ENCODE peak calls at places on chromosomes 5 and 9, in eight cellular contexts. C is GM12865; T is suprapubic skin; P is T1000; X is AG08395; O is amniotic epithelial cell; V is NCI-H345; I is stimulated activated CD4-positive, alpha-beta T cell treated with anti-CD3 and anti-CD28 coated beads, Interleukin-4, amount 100 ng/mL, for 4 hours. M is an unnamed sample.

GRCh38 chr5:9467199-9468069 is 78.4 kb downstream of the SEMA5A start:
- DNase-seq in C (no peak), T (peak; percentile 67), P (no peak), X (no peak), O (no peak), V (peak; percentile 16), I (no peak), M (no peak)

GRCh38 chr5:178236685-178237084 is 4.1 kb upstream of the PHYKPL start:
- DNase-seq in C (no peak), T (no peak), P (no peak), X (peak; percentile 23), O (no peak), V (no peak), I (no peak), M (no peak)

GRCh38 chr5:149423287-149424268 is 44.5 kb upstream of the IL17B start:
- DNase-seq in C (no peak), T (no peak), P (no peak), X (no peak), O (peak; percentile 87), V (no peak), I (no peak), M (no peak)

GRCh38 chr5:67063791-67064190 is 132.8 kb downstream of the CD180 start:
- DNase-seq in C (no peak), T (no peak), P (no peak), X (no peak), O (peak; percentile 56), V (no peak), I (no peak), M (no peak)

GRCh38 chr5:116423091-116423490 is 151.5 kb downstream of the SEMA6A start:
- DNase-seq in C (no peak), T (no peak), P (no peak), X (no peak), O (peak; percentile 56), V (no peak), I (no peak), M (no peak)

GRCh38 chr5:121731377-121731776 is 120.3 kb upstream of the FTMT start:
- DNase-seq in C (no peak), T (no peak), P (no peak), X (no peak), O (peak; percentile 2), V (no peak), I (no peak), M (no peak)

GRCh38 chr9:14345586-14346237 is 31.8 kb upstream of the NFIB start:
- DNase-seq in C (no peak), T (no peak), P (no peak), X (no peak), O (no peak), V (no peak), I (no peak), M (no peak)

GRCh38 chr9:95315108-95315746 is 2.3 kb downstream of the FANCC start:
- DNase-seq in C (no peak), T (no peak), P (no peak), X (no peak), O (no peak), V (no peak), I (no peak), M (no peak)

GRCh38 chr5:56464935-56465756 is 232.0 kb upstream of the ANKRD55 start:
- DNase-seq in C (no peak), T (no peak), P (no peak), X (no peak), O (no peak), V (no peak), I (no peak), M (no peak)

GRCh38 chr5:121976979-121977378 is 15.2 kb downstream of the SRFBP1 start:
- DNase-seq in C (no peak), T (no peak), P (no peak), X (no peak), O (peak; percentile 81), V (no peak), I (no peak), M (no peak)

GRCh38 chr9:130780865-130781504 is 54.1 kb upstream of the ABL1 start:
- DNase-seq in C (no peak), T (peak; percentile 78), P (peak; percentile 79), X (peak; percentile 89), O (peak; percentile 98), V (no peak), I (no peak), M (no peak)

GRCh38 chr5:17340363-17340762 is 122.9 kb downstream of the BASP1 start:
- DNase-seq in C (no peak), T (no peak), P (no peak), X (no peak), O (peak; percentile 56), V (no peak), I (no peak), M (no peak)

GRCh38 chr5:154291917-154292316 is 101.4 kb downstream of the GALNT10 start:
- DNase-seq in C (no peak), T (no peak), P (no peak), X (no peak), O (no peak), V (no peak), I (no peak), M (no peak)

GRCh38 chr9:77903666-77904248 is 127.9 kb downstream of the GNAQ start:
- DNase-seq in C (no peak), T (no peak), P (no peak), X (no peak), O (no peak), V (no peak), I (no peak), M (no peak)

GRCh38 chr9:94892675-94893074 is 166.2 kb downstream of the AOPEP start:
- DNase-seq in C (no peak), T (no peak), P (no peak), X (no peak), O (no peak), V (no peak), I (no peak), M (no peak)

GRCh38 chr9:33318781-33319180 is 28.5 kb downstream of the NFX1 start:
- DNase-seq in C (no peak), T (no peak), P (no peak), X (no peak), O (no peak), V (no peak), I (no peak), M (no peak)

GRCh38 chr9:18741880-18742279 is 267.9 kb downstream of the ADAMTSL1 start:
- DNase-seq in C (no peak), T (no peak), P (no peak), X (no peak), O (no peak), V (no peak), I (no peak), M (no peak)

GRCh38 chr9:92659601-92660000 is 10.3 kb downstream of the IPPK start:
- DNase-seq in C (no peak), T (peak; percentile 59), P (no peak), X (no peak), O (no peak), V (no peak), I (no peak), M (no peak)

GRCh38 chr9:127393680-127394079 is 3.3 kb upstream of the SLC2A8 start:
- DNase-seq in C (no peak), T (no peak), P (no peak), X (no peak), O (peak; percentile 81), V (no peak), I (no peak), M (no peak)

GRCh38 chr5:107781451-107781850 is 110.7 kb upstream of the EFNA5 start:
- DNase-seq in C (no peak), T (no peak), P (no peak), X (no peak), O (peak; percentile 12), V (no peak), I (no peak), M (no peak)

GRCh38 chr5:172778223-172778814 is 7.3 kb upstream of the DUSP1 start:
- DNase-seq in C (no peak), T (peak; percentile 79), P (peak; percentile 67), X (peak; percentile 84), O (peak; percentile 83), V (no peak), I (no peak), M (no peak)

GRCh38 chr9:34046784-34047379 is 1.8 kb downstream of the UBAP2 start:
- DNase-seq in C (peak; percentile 15), T (no peak), P (no peak), X (no peak), O (no peak), V (no peak), I (no peak), M (no peak)

GRCh38 chr9:69344459-69344858 is 19.4 kb downstream of the ENTREP1 start:
- DNase-seq in C (no peak), T (no peak), P (no peak), X (no peak), O (no peak), V (no peak), I (no peak), M (no peak)

GRCh38 chr5:177336112-177336511 is 15.4 kb downstream of the LMAN2 start:
- DNase-seq in C (no peak), T (no peak), P (no peak), X (no peak), O (no peak), V (no peak), I (no peak), M (no peak)

M was measured in type B pancreatic cell.